ENCODE peak calls at places on chromosome 19, in five cellular contexts. One of them, this sample, is unnamed.

GRCh38 chr19:16325671-16326400 is 1.2 kb downstream of the KLF2 start:
- DNase-seq in H1: peak; percentile 87
- DNase-seq in K562: no peak
- DNase-seq in A549: peak; percentile 43
- DNase-seq in HepG2: no peak
- DNase-seq in this sample: no peak

GRCh38 chr19:7113233-7113632 is 43.7 kb downstream of the ZNF557 start:
- DNase-seq in H1: no peak
- DNase-seq in K562: no peak
- DNase-seq in A549: no peak
- DNase-seq in HepG2: no peak
- DNase-seq in this sample: no peak

GRCh38 chr19:39405930-39406655 is 554 bp upstream of the ZFP36 start:
- DNase-seq in H1: peak; percentile 83
- DNase-seq in K562: no peak
- DNase-seq in A549: no peak
- DNase-seq in HepG2: no peak
- DNase-seq in this sample: no peak

GRCh38 chr19:29667941-29668340 is 2.7 kb downstream of the PLEKHF1 start:
- DNase-seq in H1: no peak
- DNase-seq in K562: no peak
- DNase-seq in A549: no peak
- DNase-seq in HepG2: no peak
- DNase-seq in this sample: no peak

GRCh38 chr19:32750441-32751055 is 31.0 kb downstream of the TDRD12 start:
- DNase-seq in H1: no peak
- DNase-seq in K562: no peak
- DNase-seq in A549: no peak
- DNase-seq in HepG2: no peak
- DNase-seq in this sample: no peak

GRCh38 chr19:35710784-35711723 is 6.7 kb downstream of the ZBTB32 start:
- DNase-seq in H1: no peak
- DNase-seq in K562: no peak
- DNase-seq in A549: no peak
- DNase-seq in HepG2: no peak
- DNase-seq in this sample: peak; percentile 94

GRCh38 chr19:48962849-48963165 is 2.3 kb upstream of the FTL start:
- DNase-seq in H1: no peak
- DNase-seq in K562: peak; percentile 68
- DNase-seq in A549: no peak
- DNase-seq in HepG2: peak; percentile 47
- DNase-seq in this sample: no peak

GRCh38 chr19:34232566-34233481 is 21.5 kb upstream of the GARRE1 start:
- DNase-seq in H1: no peak
- DNase-seq in K562: no peak
- DNase-seq in A549: peak; percentile 62
- DNase-seq in HepG2: peak; percentile 56
- DNase-seq in this sample: no peak

GRCh38 chr19:7434391-7434790 is 54.4 kb downstream of the PEX11G start:
- DNase-seq in H1: no peak
- DNase-seq in K562: no peak
- DNase-seq in A549: no peak
- DNase-seq in HepG2: no peak
- DNase-seq in this sample: no peak

GRCh38 chr19:9996541-9996940 is 13.8 kb downstream of the COL5A3 start:
- DNase-seq in H1: no peak
- DNase-seq in K562: no peak
- DNase-seq in A549: no peak
- DNase-seq in HepG2: no peak
- DNase-seq in this sample: no peak

GRCh38 chr19:11821474-11821873 is 7.4 kb downstream of the ZNF440 start:
- DNase-seq in H1: no peak
- DNase-seq in K562: peak; percentile 21
- DNase-seq in A549: no peak
- DNase-seq in HepG2: no peak
- DNase-seq in this sample: no peak

GRCh38 chr19:46250057-46250456 is 20.5 kb downstream of the IGFL1 start:
- DNase-seq in H1: no peak
- DNase-seq in K562: no peak
- DNase-seq in A549: no peak
- DNase-seq in HepG2: no peak
- DNase-seq in this sample: no peak

GRCh38 chr19:47141695-47142094 is 11.1 kb downstream of the SAE1 start:
- DNase-seq in H1: no peak
- DNase-seq in K562: no peak
- DNase-seq in A549: no peak
- DNase-seq in HepG2: no peak
- DNase-seq in this sample: no peak

GRCh38 chr19:17002455-17002854 is 24.2 kb downstream of the CPAMD8 start:
- DNase-seq in H1: no peak
- DNase-seq in K562: no peak
- DNase-seq in A549: no peak
- DNase-seq in HepG2: no peak
- DNase-seq in this sample: no peak

GRCh38 chr19:43522929-43523328 is 4.1 kb downstream of the ETHE1 start:
- DNase-seq in H1: no peak
- DNase-seq in K562: no peak
- DNase-seq in A549: no peak
- DNase-seq in HepG2: no peak
- DNase-seq in this sample: no peak

GRCh38 chr19:10871711-10872550 is 578 bp downstream of the CARM1 start:
- DNase-seq in H1: no peak
- DNase-seq in K562: peak; percentile 74
- DNase-seq in A549: no peak
- DNase-seq in HepG2: no peak
- DNase-seq in this sample: no peak

DNA sequence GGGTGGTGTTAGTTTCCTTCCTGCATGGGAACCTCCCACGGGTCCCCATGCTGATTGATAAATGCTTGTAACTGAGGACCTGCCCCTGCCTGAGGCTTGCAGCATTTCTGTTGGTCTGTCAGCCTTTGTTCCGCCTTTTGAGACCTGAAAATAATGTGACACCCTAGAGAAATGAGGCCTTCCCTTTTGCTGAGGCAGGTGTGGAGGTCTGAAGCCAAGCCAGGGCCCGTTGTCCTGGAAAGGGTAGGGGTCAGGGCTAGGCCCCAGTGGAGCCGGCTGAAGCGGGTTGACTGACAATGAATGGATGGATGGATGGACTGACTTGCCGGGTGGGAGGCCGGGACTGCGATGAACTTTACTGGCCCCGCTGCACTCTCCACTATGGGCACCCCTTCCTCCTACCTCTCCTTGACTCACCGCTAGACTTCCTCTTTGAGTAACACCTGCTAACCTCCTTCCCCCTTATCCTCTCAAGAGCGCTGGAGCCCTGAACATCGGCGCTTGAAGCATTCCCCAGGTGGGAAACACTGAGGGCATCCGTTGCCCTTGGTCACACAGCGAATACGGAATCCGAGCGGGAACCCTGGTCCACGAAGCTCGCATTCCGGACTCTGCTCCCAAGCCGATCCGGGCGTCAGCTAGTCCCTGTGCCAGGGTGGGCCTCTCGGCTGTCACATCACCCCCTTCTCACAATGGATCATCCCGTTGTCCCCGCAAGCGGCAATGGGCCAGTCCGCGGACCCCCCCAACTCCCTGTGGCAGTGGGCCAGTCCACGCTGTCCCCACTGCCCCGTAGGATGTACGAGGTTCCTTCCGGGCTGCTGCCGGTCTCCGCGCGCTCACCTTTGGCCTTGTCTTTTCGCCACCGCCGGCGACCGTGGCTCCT is 4.4 kb downstream of the LIPE start:
- DNase-seq in H1: no peak
- DNase-seq in K562: no peak
- DNase-seq in A549: no peak
- DNase-seq in HepG2: peak; percentile 59
- DNase-seq in this sample: no peak
- TF ChIP-seq KDM1A in H1: no peak
- TF ChIP-seq KDM1A in K562: no peak
- TF ChIP-seq KDM1A in A549: no peak
- TF ChIP-seq KDM1A in HepG2: no peak
- TF ChIP-seq KDM1A in this sample: no peak

GRCh38 chr19:2523630-2524311 is 47.8 kb downstream of the GADD45B start:
- DNase-seq in H1: no peak
- DNase-seq in K562: no peak
- DNase-seq in A549: peak; percentile 54
- DNase-seq in HepG2: no peak
- DNase-seq in this sample: no peak
- H3K27ac ChIP-seq in H1: no peak overlapping the region
- H3K27ac ChIP-seq in K562: no peak overlapping the region
- H3K27ac ChIP-seq in A549: peak overlapping the region; percentile 99
- H3K27ac ChIP-seq in HepG2: peak overlapping the region; percentile 15
- H3K27ac ChIP-seq in this sample: no peak overlapping the region

DNA sequence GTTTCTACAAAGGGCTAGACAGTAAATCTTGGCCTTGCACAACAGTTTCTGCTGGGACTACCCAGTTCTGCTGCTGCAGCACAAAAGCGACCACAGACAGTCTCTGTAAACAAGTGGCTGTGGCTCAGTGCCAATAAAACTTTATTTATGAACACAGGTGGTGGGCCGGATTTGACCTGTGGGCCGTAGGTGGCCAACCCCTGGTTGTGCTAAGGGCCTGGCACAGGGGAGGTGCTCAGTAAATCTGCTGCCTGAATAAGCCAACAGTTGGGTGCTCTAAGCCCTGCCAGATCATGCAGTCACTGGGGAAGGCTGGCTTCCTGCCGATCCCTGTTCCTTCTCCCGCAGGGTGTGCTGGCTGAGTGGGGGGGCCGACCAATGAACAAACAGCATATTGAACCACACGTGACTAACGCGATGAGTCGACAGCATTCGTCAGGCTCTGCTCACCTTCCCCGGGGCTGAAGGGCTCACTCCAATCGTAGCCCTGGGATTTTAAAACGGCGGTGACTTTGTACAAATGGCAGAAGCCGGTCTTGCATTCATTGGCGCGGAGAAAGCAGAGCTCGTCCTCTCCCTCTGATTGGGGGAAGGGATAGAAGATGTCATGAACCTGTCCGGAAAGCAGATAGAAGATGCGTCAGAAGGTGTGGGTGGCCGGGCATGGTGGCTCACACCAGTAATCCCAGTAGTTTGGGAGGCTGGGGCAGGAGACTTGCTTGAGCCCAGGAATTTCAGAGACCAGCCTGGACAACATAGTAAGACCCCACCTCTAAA is 24.3 kb upstream of the MYDGF start:
- DNase-seq in H1: no peak
- DNase-seq in K562: peak; percentile 54
- DNase-seq in A549: peak; percentile 89
- DNase-seq in HepG2: no peak
- DNase-seq in this sample: no peak
- TF ChIP-seq POLR2A in H1: no peak
- TF ChIP-seq POLR2A in K562: no peak
- TF ChIP-seq POLR2A in A549: no peak
- TF ChIP-seq POLR2A in HepG2: no peak
- TF ChIP-seq POLR2A in this sample: no peak

GRCh38 chr19:14343286-14343685 is 38.0 kb upstream of the ADGRE5 start:
- DNase-seq in H1: no peak
- DNase-seq in K562: peak; percentile 9
- DNase-seq in A549: no peak
- DNase-seq in HepG2: no peak
- DNase-seq in this sample: no peak
- TF ChIP-seq KDM1A in H1: no peak
- TF ChIP-seq KDM1A in K562: no peak
- TF ChIP-seq KDM1A in A549: no peak
- TF ChIP-seq KDM1A in HepG2: no peak
- TF ChIP-seq KDM1A in this sample: no peak

GRCh38 chr19:8504171-8504570 is 1.7 kb upstream of the PRAM1 start:
- DNase-seq in H1: no peak
- DNase-seq in K562: peak; percentile 50
- DNase-seq in A549: no peak
- DNase-seq in HepG2: no peak
- DNase-seq in this sample: no peak

GRCh38 chr19:8505680-8506401 is 3.4 kb upstream of the PRAM1 start:
- DNase-seq in H1: peak; percentile 94
- DNase-seq in K562: peak; percentile 84
- DNase-seq in A549: peak; percentile 71
- DNase-seq in HepG2: peak; percentile 58
- DNase-seq in this sample: no peak

GRCh38 chr19:8501547-8501946 is 893 bp downstream of the PRAM1 start:
- DNase-seq in H1: no peak
- DNase-seq in K562: no peak
- DNase-seq in A549: no peak
- DNase-seq in HepG2: no peak
- DNase-seq in this sample: no peak

GRCh38 chr19:8501968-8502367 is 472 bp downstream of the PRAM1 start:
- DNase-seq in H1: no peak
- DNase-seq in K562: no peak
- DNase-seq in A549: no peak
- DNase-seq in HepG2: no peak
- DNase-seq in this sample: no peak

GRCh38 chr19:8503506-8503905 is 1.1 kb upstream of the PRAM1 start:
- DNase-seq in H1: no peak
- DNase-seq in K562: no peak
- DNase-seq in A549: no peak
- DNase-seq in HepG2: no peak
- DNase-seq in this sample: no peak
- H3K27ac ChIP-seq in H1: no peak overlapping the region
- H3K27ac ChIP-seq in K562: no peak overlapping the region
- H3K27ac ChIP-seq in A549: no peak overlapping the region
- H3K27ac ChIP-seq in HepG2: no peak overlapping the region
- H3K27ac ChIP-seq in this sample: no peak overlapping the region

GRCh38 chr19:1602091-1602707 is 3.1 kb downstream of the UQCR11 start:
- DNase-seq in H1: no peak
- DNase-seq in K562: no peak
- DNase-seq in A549: no peak
- DNase-seq in HepG2: no peak
- DNase-seq in this sample: no peak

GRCh38 chr19:1601613-1602064 is 3.6 kb downstream of the UQCR11 start:
- DNase-seq in H1: no peak
- DNase-seq in K562: peak; percentile 47
- DNase-seq in A549: no peak
- DNase-seq in HepG2: no peak
- DNase-seq in this sample: no peak

GRCh38 chr19:1608414-1609391 is 3.4 kb upstream of the UQCR11 start:
- DNase-seq in H1: no peak
- DNase-seq in K562: no peak
- DNase-seq in A549: no peak
- DNase-seq in HepG2: no peak
- DNase-seq in this sample: no peak

GRCh38 chr19:1606138-1606651 is 933 bp upstream of the UQCR11 start:
- DNase-seq in H1: no peak
- DNase-seq in K562: no peak
- DNase-seq in A549: no peak
- DNase-seq in HepG2: no peak
- DNase-seq in this sample: no peak

GRCh38 chr19:1605236-1606137 is at the start of gene UQCR11:
- DNase-seq in H1: peak; percentile 90
- DNase-seq in K562: peak; percentile 97
- DNase-seq in A549: peak; percentile 94
- DNase-seq in HepG2: peak; percentile 94
- DNase-seq in this sample: peak; percentile 80
- TF ChIP-seq POLR2A in H1: no peak
- TF ChIP-seq POLR2A in K562: peak; percentile 83
- TF ChIP-seq POLR2A in A549: peak; percentile 61
- TF ChIP-seq POLR2A in HepG2: peak; percentile 93
- TF ChIP-seq POLR2A in this sample: peak; percentile 69

GRCh38 chr19:50460161-50460765 is 16.0 kb upstream of the EMC10 start:
- DNase-seq in H1: no peak
- DNase-seq in K562: no peak
- DNase-seq in A549: peak; percentile 84
- DNase-seq in HepG2: peak; percentile 91
- DNase-seq in this sample: peak; percentile 75
- TF ChIP-seq KDM1A in H1: no peak
- TF ChIP-seq KDM1A in K562: no peak
- TF ChIP-seq KDM1A in A549: no peak
- TF ChIP-seq KDM1A in HepG2: no peak
- TF ChIP-seq KDM1A in this sample: no peak

This sample was measured in GM12878.